ENCODE peak calls at places on chromosomes 11 and 22, in eight cellular contexts. One of them, this sample, is unnamed.

GRCh38 chr11:117826360-117826635 is 1.8 kb upstream of the FXYD2 start:
- DNase-seq in sigmoid colon: peak
- DNase-seq in GM12892: no peak
- DNase-seq in spleen: no peak
- DNase-seq in H1: no peak
- DNase-seq in A549: no peak
- DNase-seq in transverse colon: no peak
- DNase-seq in body of pancreas: peak
- DNase-seq in this sample: no peak

GRCh38 chr11:98423933-98424332 is 596.8 kb upstream of the CNTN5 start:
- DNase-seq in GM12892: no peak
- DNase-seq in transverse colon: no peak
- DNase-seq in body of pancreas: no peak
- DNase-seq in A549: no peak
- DNase-seq in sigmoid colon: no peak
- DNase-seq in H1: no peak
- DNase-seq in spleen: no peak
- DNase-seq in this sample: no peak

GRCh38 chr11:57506522-57506921 is 9.0 kb downstream of the SLC43A1 start:
- DNase-seq in A549: no peak
- DNase-seq in spleen: no peak
- DNase-seq in transverse colon: no peak
- DNase-seq in GM12892: no peak
- DNase-seq in H1: no peak
- DNase-seq in body of pancreas: no peak
- DNase-seq in sigmoid colon: no peak
- DNase-seq in this sample: no peak

GRCh38 chr11:71446942-71447688 is 1.1 kb downstream of the DHCR7 start:
- DNase-seq in sigmoid colon: peak
- DNase-seq in A549: no peak
- DNase-seq in transverse colon: peak
- DNase-seq in H1: no peak
- DNase-seq in body of pancreas: peak
- DNase-seq in spleen: no peak
- DNase-seq in GM12892: no peak
- DNase-seq in this sample: no peak

GRCh38 chr11:125943661-125944349 is 2.0 kb upstream of the VSIG10L2 start:
- DNase-seq in H1: no peak
- DNase-seq in body of pancreas: no peak
- DNase-seq in A549: no peak
- DNase-seq in sigmoid colon: no peak
- DNase-seq in GM12892: no peak
- DNase-seq in transverse colon: no peak
- DNase-seq in spleen: no peak
- DNase-seq in this sample: no peak

GRCh38 chr22:44567846-44568493 is 69.9 kb upstream of the RTL6 start:
- DNase-seq in sigmoid colon: peak
- DNase-seq in transverse colon: peak
- DNase-seq in H1: no peak
- DNase-seq in body of pancreas: peak
- DNase-seq in A549: no peak
- DNase-seq in spleen: peak
- DNase-seq in GM12892: no peak
- DNase-seq in this sample: no peak

GRCh38 chr22:49010086-49010863 is 817.4 kb downstream of the BRD1 start:
- DNase-seq in GM12892: no peak
- DNase-seq in H1: peak
- DNase-seq in spleen: peak
- DNase-seq in A549: no peak
- DNase-seq in body of pancreas: no peak
- DNase-seq in sigmoid colon: peak
- DNase-seq in transverse colon: no peak
- DNase-seq in this sample: no peak

GRCh38 chr11:105468154-105468553 is 141.7 kb upstream of the GRIA4 start:
- DNase-seq in sigmoid colon: no peak
- DNase-seq in GM12892: no peak
- DNase-seq in body of pancreas: no peak
- DNase-seq in A549: no peak
- DNase-seq in spleen: no peak
- DNase-seq in transverse colon: no peak
- DNase-seq in H1: no peak
- DNase-seq in this sample: no peak

GRCh38 chr22:22584722-22585121 is 25.7 kb upstream of the PRAME start:
- DNase-seq in H1: no peak
- DNase-seq in transverse colon: no peak
- DNase-seq in GM12892: no peak
- DNase-seq in sigmoid colon: no peak
- DNase-seq in body of pancreas: no peak
- DNase-seq in spleen: no peak
- DNase-seq in A549: no peak
- DNase-seq in this sample: no peak

GRCh38 chr22:36156515-36157419 is 3.8 kb downstream of the APOL3 start:
- DNase-seq in transverse colon: peak
- DNase-seq in sigmoid colon: peak
- DNase-seq in A549: no peak
- DNase-seq in H1: no peak
- DNase-seq in spleen: peak
- DNase-seq in GM12892: peak
- DNase-seq in body of pancreas: peak
- DNase-seq in this sample: peak

GRCh38 chr22:35349368-35349703 is 31.6 kb upstream of the HMOX1 start:
- DNase-seq in sigmoid colon: no peak
- DNase-seq in spleen: peak
- DNase-seq in body of pancreas: no peak
- DNase-seq in GM12892: no peak
- DNase-seq in transverse colon: no peak
- DNase-seq in H1: no peak
- DNase-seq in A549: no peak
- DNase-seq in this sample: no peak

GRCh38 chr11:70158201-70158600 is 44.9 kb upstream of the FADD start:
- DNase-seq in sigmoid colon: no peak
- DNase-seq in H1: peak
- DNase-seq in spleen: no peak
- DNase-seq in A549: peak
- DNase-seq in body of pancreas: peak
- DNase-seq in transverse colon: no peak
- DNase-seq in GM12892: no peak
- DNase-seq in this sample: peak

GRCh38 chr22:27801616-27802388 is at the start of gene MN1:
- DNase-seq in H1: peak
- DNase-seq in body of pancreas: peak
- DNase-seq in GM12892: peak
- DNase-seq in spleen: no peak
- DNase-seq in A549: peak
- DNase-seq in transverse colon: peak
- DNase-seq in sigmoid colon: no peak
- DNase-seq in this sample: peak

GRCh38 chr11:1109918-1110705 is 35.4 kb downstream of the MUC2 start:
- DNase-seq in sigmoid colon: peak
- DNase-seq in A549: no peak
- DNase-seq in spleen: peak
- DNase-seq in body of pancreas: no peak
- DNase-seq in transverse colon: no peak
- DNase-seq in H1: no peak
- DNase-seq in GM12892: no peak
- DNase-seq in this sample: no peak

GRCh38 chr11:32233276-32233675 is 142.4 kb downstream of the RCN1 start:
- DNase-seq in GM12892: no peak
- DNase-seq in H1: no peak
- DNase-seq in A549: no peak
- DNase-seq in transverse colon: no peak
- DNase-seq in spleen: no peak
- DNase-seq in sigmoid colon: no peak
- DNase-seq in body of pancreas: no peak
- DNase-seq in this sample: no peak

GRCh38 chr11:75350743-75351540 is 519 bp downstream of the ARRB1 start:
- DNase-seq in sigmoid colon: peak
- DNase-seq in body of pancreas: peak
- DNase-seq in spleen: peak
- DNase-seq in GM12892: no peak
- DNase-seq in H1: peak
- DNase-seq in A549: no peak
- DNase-seq in transverse colon: peak
- DNase-seq in this sample: no peak

GRCh38 chr11:118305726-118306125 is 1.2 kb downstream of the CD3E start:
- DNase-seq in GM12892: no peak
- DNase-seq in A549: no peak
- DNase-seq in sigmoid colon: no peak
- DNase-seq in body of pancreas: no peak
- DNase-seq in H1: no peak
- DNase-seq in transverse colon: no peak
- DNase-seq in spleen: no peak
- DNase-seq in this sample: no peak

GRCh38 chr11:105621985-105622384 is 12.1 kb downstream of the GRIA4 start:
- DNase-seq in body of pancreas: no peak
- DNase-seq in spleen: no peak
- DNase-seq in sigmoid colon: no peak
- DNase-seq in H1: no peak
- DNase-seq in transverse colon: no peak
- DNase-seq in GM12892: no peak
- DNase-seq in A549: no peak
- DNase-seq in this sample: no peak

GRCh38 chr11:72826191-72826941 is 12.2 kb downstream of the ATG16L2 start:
- DNase-seq in H1: no peak
- DNase-seq in A549: no peak
- DNase-seq in spleen: no peak
- DNase-seq in transverse colon: no peak
- DNase-seq in GM12892: no peak
- DNase-seq in sigmoid colon: peak
- DNase-seq in body of pancreas: no peak
- DNase-seq in this sample: no peak
- TF ChIP-seq POLR2A in H1: no peak
- TF ChIP-seq POLR2A in A549: no peak
- TF ChIP-seq POLR2A in spleen: no peak
- TF ChIP-seq POLR2A in transverse colon: no peak
- TF ChIP-seq POLR2A in GM12892: peak
- TF ChIP-seq POLR2A in sigmoid colon: no peak
- TF ChIP-seq POLR2A in body of pancreas: no peak
- TF ChIP-seq POLR2A in this sample: no peak

DNA sequence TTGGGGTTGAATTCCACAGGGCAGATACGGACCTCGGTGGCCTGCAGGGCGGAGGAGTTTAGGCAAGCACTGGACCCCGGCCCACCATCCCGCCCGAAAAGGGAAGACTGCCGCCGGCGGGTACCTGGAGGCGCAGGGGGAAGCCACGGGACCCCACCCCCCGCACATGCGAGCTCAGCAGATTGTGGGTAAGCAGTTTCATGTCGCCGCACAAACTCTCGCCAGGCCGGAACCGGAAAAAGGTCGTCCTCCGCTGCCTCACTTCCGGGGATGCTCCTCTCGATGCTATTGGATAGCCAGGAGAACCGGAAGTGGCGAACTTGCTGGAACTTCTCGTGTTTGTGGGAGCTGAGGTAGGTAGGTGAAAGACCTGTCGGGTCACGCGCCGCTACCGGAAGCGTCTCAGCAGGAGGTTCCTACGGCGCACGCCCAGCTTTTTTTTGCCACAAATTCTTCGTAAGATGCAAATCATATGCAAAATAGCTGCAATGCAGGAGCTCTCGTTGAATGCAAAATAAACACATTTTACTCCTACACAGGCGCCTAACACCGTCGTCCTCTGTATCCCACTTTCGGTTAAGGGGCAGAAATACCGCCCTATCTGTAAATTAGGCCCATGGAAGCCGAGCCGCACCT is at the start of gene TRMT112:
- DNase-seq in sigmoid colon: peak
- DNase-seq in transverse colon: peak
- DNase-seq in GM12892: peak
- DNase-seq in A549: peak
- DNase-seq in H1: peak
- DNase-seq in spleen: peak
- DNase-seq in body of pancreas: peak
- DNase-seq in this sample: peak
- TF ChIP-seq POLR2A in sigmoid colon: peak
- TF ChIP-seq POLR2A in transverse colon: peak
- TF ChIP-seq POLR2A in GM12892: peak
- TF ChIP-seq POLR2A in A549: peak
- TF ChIP-seq POLR2A in H1: peak
- TF ChIP-seq POLR2A in spleen: peak
- TF ChIP-seq POLR2A in body of pancreas: peak
- TF ChIP-seq POLR2A in this sample: peak

GRCh38 chr22:34281738-34282137 is 361.5 kb upstream of the LARGE1 start:
- DNase-seq in GM12892: no peak
- DNase-seq in spleen: no peak
- DNase-seq in sigmoid colon: no peak
- DNase-seq in A549: no peak
- DNase-seq in H1: no peak
- DNase-seq in transverse colon: no peak
- DNase-seq in body of pancreas: no peak
- DNase-seq in this sample: no peak
- TF ChIP-seq POLR2A in GM12892: no peak
- TF ChIP-seq POLR2A in spleen: no peak
- TF ChIP-seq POLR2A in sigmoid colon: no peak
- TF ChIP-seq POLR2A in A549: no peak
- TF ChIP-seq POLR2A in H1: no peak
- TF ChIP-seq POLR2A in transverse colon: no peak
- TF ChIP-seq POLR2A in body of pancreas: no peak
- TF ChIP-seq POLR2A in this sample: no peak

GRCh38 chr22:45627489-45628233 is 44.0 kb upstream of the ATXN10 start:
- DNase-seq in body of pancreas: no peak
- DNase-seq in transverse colon: no peak
- DNase-seq in A549: no peak
- DNase-seq in GM12892: no peak
- DNase-seq in H1: no peak
- DNase-seq in sigmoid colon: no peak
- DNase-seq in spleen: peak
- DNase-seq in this sample: no peak

GRCh38 chr22:45628508-45628907 is 43.1 kb upstream of the ATXN10 start:
- DNase-seq in sigmoid colon: no peak
- DNase-seq in spleen: peak
- DNase-seq in transverse colon: no peak
- DNase-seq in H1: no peak
- DNase-seq in body of pancreas: peak
- DNase-seq in A549: no peak
- DNase-seq in GM12892: no peak
- DNase-seq in this sample: no peak

GRCh38 chr22:45629469-45630089 is 42.1 kb upstream of the ATXN10 start:
- DNase-seq in A549: no peak
- DNase-seq in transverse colon: no peak
- DNase-seq in spleen: peak
- DNase-seq in H1: no peak
- DNase-seq in GM12892: no peak
- DNase-seq in sigmoid colon: no peak
- DNase-seq in body of pancreas: no peak
- DNase-seq in this sample: no peak

GRCh38 chr22:45621836-45622600 is 49.6 kb upstream of the ATXN10 start:
- DNase-seq in GM12892: no peak
- DNase-seq in spleen: no peak
- DNase-seq in transverse colon: no peak
- DNase-seq in H1: no peak
- DNase-seq in A549: no peak
- DNase-seq in body of pancreas: no peak
- DNase-seq in sigmoid colon: no peak
- DNase-seq in this sample: no peak

DNA sequence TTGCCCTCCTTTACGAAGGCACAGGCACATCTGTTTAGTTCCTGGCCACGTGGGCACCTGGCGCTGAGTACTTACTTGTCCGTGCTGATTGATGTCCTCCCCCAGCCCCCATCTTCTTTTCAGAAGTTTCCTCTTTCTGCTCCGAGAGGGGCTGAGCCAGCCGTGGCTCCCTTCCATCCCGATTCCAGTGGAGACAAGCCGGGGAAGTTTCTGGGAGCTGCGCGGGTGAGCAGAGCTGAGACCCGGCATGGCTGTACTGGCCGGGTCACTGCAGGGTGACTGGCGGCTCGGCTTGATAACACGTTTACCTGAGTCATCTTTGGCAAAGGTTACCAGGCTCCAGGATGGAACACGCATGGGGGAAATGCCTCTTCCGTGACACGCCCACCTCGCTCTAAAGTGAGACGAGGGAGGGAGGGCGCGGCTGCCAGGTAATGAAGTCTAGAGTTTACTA is 45.4 kb upstream of the ATXN10 start:
- DNase-seq in H1: no peak
- DNase-seq in spleen: peak
- DNase-seq in body of pancreas: peak
- DNase-seq in GM12892: no peak
- DNase-seq in A549: peak
- DNase-seq in sigmoid colon: no peak
- DNase-seq in transverse colon: peak
- DNase-seq in this sample: no peak
- TF ChIP-seq POLR2A in H1: no peak
- TF ChIP-seq POLR2A in spleen: no peak
- TF ChIP-seq POLR2A in body of pancreas: peak
- TF ChIP-seq POLR2A in GM12892: no peak
- TF ChIP-seq POLR2A in A549: no peak
- TF ChIP-seq POLR2A in sigmoid colon: no peak
- TF ChIP-seq POLR2A in transverse colon: no peak
- TF ChIP-seq POLR2A in this sample: no peak

This sample was measured in H54.